ENCODE peak calls at places on chromosomes 16 and 17, in six cellular contexts. Z is BJ; U is CD4-positive, alpha-beta memory T cell; R is suprapubic skin; J is tibial nerve; A is left ventricle myocardium inferior. K is an unnamed sample. For H3K36me3, the result is how much of the 10 kb centered on the place peaks cover.

GRCh38 chr16:51629602-51630001 is 478.5 kb upstream of the SALL1 start:
- DNase-seq in Z (no peak), U (no peak), R (no peak), J (no peak), A (no peak), K (no peak)

GRCh38 chr16:80913397-80913796 is 93.3 kb downstream of the CMC2 start:
- DNase-seq in Z (no peak), U (no peak), R (no peak), J (no peak), A (no peak), K (no peak)

GRCh38 chr17:63125987-63126386 is 160.0 kb downstream of the TANC2 start:
- DNase-seq in Z (no peak), U (no peak), R (no peak), J (no peak), A (no peak), K (no peak)

GRCh38 chr16:53523971-53524548 is 21.1 kb upstream of the AKTIP start:
- DNase-seq in Z (no peak), U (no peak), R (no peak), J (no peak), A (no peak), K (peak)

GRCh38 chr17:56681561-56682266 is 88.2 kb downstream of the NOG start:
- DNase-seq in Z (peak), U (no peak), R (no peak), J (no peak), A (no peak), K (no peak)

GRCh38 chr17:66661411-66661843 is 173.5 kb upstream of the CACNG5 start:
- DNase-seq in Z (no peak), U (no peak), R (no peak), J (no peak), A (no peak), K (no peak)

GRCh38 chr17:28285965-28286364 is 33.0 kb upstream of the TMEM97 start:
- DNase-seq in Z (no peak), U (no peak), R (no peak), J (no peak), A (no peak), K (no peak)

GRCh38 chr16:85445779-85446222 is 167.3 kb upstream of the GSE1 start:
- DNase-seq in Z (no peak), U (no peak), R (no peak), J (no peak), A (no peak), K (peak)

GRCh38 chr16:48165961-48166578 is 10.3 kb upstream of the ABCC12 start:
- DNase-seq in Z (no peak), U (no peak), R (no peak), J (no peak), A (no peak), K (no peak)

GRCh38 chr17:266701-267656 is 85.5 kb upstream of the DOC2B start:
- DNase-seq in Z (no peak), U (no peak), R (peak), J (no peak), A (peak), K (no peak)

GRCh38 chr17:78421534-78422266 is 43.3 kb downstream of the PGS1 start:
- DNase-seq in Z (peak), U (peak), R (no peak), J (peak), A (peak), K (peak)

GRCh38 chr16:2082983-2083364 is 35.2 kb downstream of the TSC2 start:
- DNase-seq in Z (no peak), U (no peak), R (no peak), J (no peak), A (no peak), K (no peak)

GRCh38 chr17:42399121-42399520 is 10.9 kb upstream of the STAT3 start:
- DNase-seq in Z (no peak), U (no peak), R (no peak), J (no peak), A (no peak), K (no peak)

GRCh38 chr16:70681382-70682238 is 4.2 kb downstream of the MTSS2 start:
- DNase-seq in Z (no peak), U (peak), R (no peak), J (no peak), A (peak), K (no peak)

GRCh38 chr16:89471225-89471624 is 19.1 kb downstream of the ANKRD11 start:
- DNase-seq in Z (peak), U (no peak), R (no peak), J (no peak), A (no peak), K (no peak)

GRCh38 chr17:80279895-80280294 is 19.2 kb downstream of the RNF213 start:
- DNase-seq in Z (peak), U (no peak), R (no peak), J (no peak), A (peak), K (peak)

GRCh38 chr17:36123431-36123830 is 19.8 kb downstream of the CCL4 start:
- DNase-seq in Z (no peak), U (no peak), R (no peak), J (no peak), A (no peak), K (no peak)

GRCh38 chr17:78929908-78930775 is 5.0 kb upstream of the TIMP2 start:
- DNase-seq in Z (no peak), U (no peak), R (no peak), J (no peak), A (peak), K (no peak)

GRCh38 chr16:53768593-53768992 is 64.6 kb downstream of the FTO start:
- DNase-seq in Z (peak), U (no peak), R (no peak), J (no peak), A (no peak), K (no peak)

GRCh38 chr17:61700252-61700651 is 109.2 kb upstream of the NACA2 start:
- DNase-seq in Z (no peak), U (no peak), R (no peak), J (no peak), A (no peak), K (no peak)

GRCh38 chr17:18031955-18032354 is 7.0 kb downstream of the ATPAF2 start:
- DNase-seq in Z (no peak), U (no peak), R (no peak), J (no peak), A (no peak), K (no peak)

GRCh38 chr17:18028114-18028513 is 10.9 kb downstream of the ATPAF2 start:
- DNase-seq in Z (no peak), U (no peak), R (no peak), J (no peak), A (no peak), K (no peak)

GRCh38 chr17:18026408-18026776 is 12.6 kb downstream of the ATPAF2 start:
- DNase-seq in Z (no peak), U (no peak), R (no peak), J (no peak), A (peak), K (no peak)

GRCh38 chr17:18027280-18027679 is 11.7 kb downstream of the ATPAF2 start:
- DNase-seq in Z (no peak), U (no peak), R (no peak), J (no peak), A (peak), K (no peak)

DNA sequence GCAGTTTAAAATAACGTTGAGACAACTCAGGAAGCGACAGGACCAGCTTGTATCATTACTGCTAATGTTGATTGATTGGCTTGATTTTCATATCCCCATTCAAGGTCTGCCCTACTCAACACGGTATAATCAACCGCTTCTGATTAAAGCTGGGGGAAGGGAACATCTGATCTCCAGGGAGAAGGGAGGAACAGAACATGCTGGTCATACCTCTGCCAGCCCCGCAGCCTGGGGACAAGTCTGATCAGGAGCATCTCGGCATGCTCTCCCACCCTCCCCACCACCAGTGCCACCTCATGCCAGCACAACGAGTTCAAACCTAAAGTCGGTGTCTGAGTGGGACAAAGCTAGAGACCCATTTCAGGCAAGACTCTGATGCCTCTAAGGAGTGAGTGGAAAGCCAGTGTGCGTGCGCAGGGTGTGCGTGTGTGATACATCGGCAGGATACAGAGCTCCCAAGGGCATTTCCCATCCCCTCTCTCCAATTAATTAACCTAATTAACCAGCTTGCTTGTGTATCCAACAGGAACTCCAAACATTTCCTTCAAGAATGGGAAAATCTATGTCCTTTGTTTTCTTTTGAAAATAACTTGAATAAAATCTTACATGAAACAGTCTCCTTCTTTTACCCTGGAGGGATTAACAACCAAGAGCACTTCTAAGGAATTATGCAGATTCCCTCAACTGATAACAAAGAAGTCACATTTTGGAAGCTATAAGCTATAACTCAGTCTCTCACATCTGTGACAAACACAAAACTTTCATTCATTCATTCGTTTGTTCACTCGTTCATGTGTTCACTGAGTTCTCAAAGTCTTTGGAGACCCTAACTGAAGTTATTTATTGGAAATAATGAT is 10.1 kb downstream of the ATPAF2 start:
- DNase-seq in Z (no peak), U (no peak), R (no peak), J (no peak), A (no peak), K (no peak)
- H3K36me3 ChIP-seq in Z (under half), U (under half), R (under half), J (under half), A (under half), K (under half)

GRCh38 chr16:4433228-4433627 is 7.6 kb downstream of the DNAJA3 start:
- DNase-seq in Z (no peak), U (no peak), R (no peak), J (no peak), A (no peak), K (no peak)
- H3K36me3 ChIP-seq in Z (under half), U (under half), R (under half), J (under half), A (half or more), K (under half)

GRCh38 chr16:63512910-63513309 is 1476.7 kb upstream of the CDH8 start:
- DNase-seq in Z (no peak), U (no peak), R (no peak), J (no peak), A (no peak), K (no peak)
- H3K36me3 ChIP-seq in Z (under half), U (under half), R (under half), J (under half), A (under half), K (under half)

DNA sequence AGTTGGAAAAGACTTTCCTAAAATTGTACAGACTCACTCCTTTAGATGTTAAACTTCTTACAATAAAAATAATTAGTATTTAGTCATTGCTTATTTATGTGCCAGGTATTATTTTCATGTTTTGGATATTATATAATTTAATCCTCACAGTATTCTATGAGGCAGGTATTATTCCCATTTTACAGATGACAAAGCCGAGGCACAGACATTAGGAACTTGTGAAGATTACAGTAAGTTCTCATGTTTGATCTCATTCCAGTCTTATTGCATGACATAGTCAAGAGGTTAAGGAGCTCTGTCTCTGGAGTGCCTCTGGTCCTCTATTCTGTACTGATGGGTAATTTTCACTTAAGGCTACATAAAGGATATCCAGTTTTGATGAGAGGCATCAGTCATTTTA is 3.3 kb downstream of the HEATR3 start:
- DNase-seq in Z (no peak), U (no peak), R (no peak), J (no peak), A (no peak), K (no peak)
- H3K36me3 ChIP-seq in Z (under half), U (under half), R (under half), J (under half), A (under half), K (under half)

GRCh38 chr17:75505152-75505409 is 10.3 kb downstream of the CASKIN2 start:
- DNase-seq in Z (no peak), U (no peak), R (no peak), J (no peak), A (no peak), K (no peak)

GRCh38 chr17:75506888-75507287 is 8.4 kb downstream of the CASKIN2 start:
- DNase-seq in Z (no peak), U (no peak), R (no peak), J (no peak), A (no peak), K (no peak)

GRCh38 chr17:75506134-75506533 is 9.2 kb downstream of the CASKIN2 start:
- DNase-seq in Z (no peak), U (no peak), R (no peak), J (no peak), A (no peak), K (no peak)

GRCh38 chr17:75504347-75505151 is 10.8 kb downstream of the CASKIN2 start:
- DNase-seq in Z (no peak), U (no peak), R (no peak), J (no peak), A (no peak), K (peak)

DNA sequence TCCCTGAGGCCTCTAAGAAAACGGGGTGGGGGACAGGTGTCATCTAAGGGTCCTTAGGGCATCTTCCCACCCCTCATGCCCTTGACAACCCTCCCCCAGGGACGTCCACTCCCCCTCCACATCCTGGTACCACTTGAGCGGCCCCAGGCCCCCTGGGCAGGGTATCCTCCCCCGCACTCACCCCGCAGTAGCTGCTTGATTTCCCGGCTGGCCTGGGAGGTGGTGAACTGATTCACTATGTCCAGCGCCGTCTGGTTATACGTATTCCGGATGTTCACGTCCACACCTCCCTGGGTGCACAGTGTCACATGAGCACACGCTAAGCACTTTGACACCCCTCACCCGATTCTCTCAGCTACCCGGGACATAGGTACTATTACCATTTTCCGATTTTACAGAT is 9.7 kb downstream of the CASKIN2 start:
- DNase-seq in Z (no peak), U (no peak), R (no peak), J (no peak), A (no peak), K (no peak)
- H3K36me3 ChIP-seq in Z (under half), U (under half), R (half or more), J (under half), A (half or more), K (under half)

GRCh38 chr16:17143546-17144419 is 327.0 kb downstream of the XYLT1 start:
- DNase-seq in Z (no peak), U (no peak), R (no peak), J (no peak), A (no peak), K (no peak)
- H3K36me3 ChIP-seq in Z (under half), U (under half), R (under half), J (under half), A (under half), K (under half)

GRCh38 chr17:77319211-77320031 is 178.7 kb downstream of the SEC14L1 start:
- DNase-seq in Z (peak), U (peak), R (peak), J (peak), A (peak), K (peak)
- H3K36me3 ChIP-seq in Z (under half), U (under half), R (under half), J (under half), A (under half), K (under half)

DNA sequence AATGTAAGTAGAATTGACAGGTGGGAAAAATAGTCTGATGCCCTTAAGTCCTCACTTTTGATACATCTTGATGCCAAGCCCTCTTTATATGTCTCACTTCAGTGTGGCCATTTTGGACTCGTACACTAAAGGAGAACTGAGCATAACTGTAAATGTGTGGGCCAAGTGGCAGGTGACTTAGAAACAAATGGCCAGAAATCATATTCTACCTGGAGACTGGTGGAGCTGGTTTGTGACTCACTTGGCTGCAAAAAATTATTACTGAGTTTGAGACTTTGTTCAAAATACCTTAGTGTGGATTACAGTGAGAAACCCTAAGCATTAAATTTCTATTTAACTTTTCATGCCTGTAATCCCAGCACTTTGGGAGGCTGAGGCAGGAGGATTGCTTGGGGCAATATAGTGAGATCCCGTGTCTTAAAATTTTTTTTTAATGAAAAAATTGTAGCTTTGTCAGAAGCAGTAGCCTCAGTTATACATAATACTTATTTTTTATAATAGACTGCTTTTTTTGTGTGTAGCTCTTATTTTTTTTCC is 5.0 kb downstream of the HAPSTR1 start:
- DNase-seq in Z (no peak), U (no peak), R (no peak), J (no peak), A (no peak), K (no peak)
- H3K36me3 ChIP-seq in Z (under half), U (under half), R (under half), J (under half), A (under half), K (under half)

K was measured in body of pancreas.